ENCODE peak calls at places on chromosomes 5 and 9, in six cellular contexts. Y is posterior vena cava, K is T-helper 9 cell, X is mesendoderm, U is AG08395, A is fibroblast of the aortic adventitia. L is an unnamed sample.

GRCh38 chr5:146813748-146814147 is 64.8 kb downstream of the PPP2R2B start:
- DNase-seq in Y (no peak), K (no peak), X (no peak), U (no peak), A (no peak), L (no peak)

GRCh38 chr9:109918359-109919163 is 138.6 kb downstream of the PALM2AKAP2 start:
- DNase-seq in Y (no peak), K (no peak), X (no peak), U (no peak), A (no peak), L (peak)

GRCh38 chr9:79382044-79382443 is 189.7 kb upstream of the TLE4 start:
- DNase-seq in Y (no peak), K (no peak), X (peak), U (no peak), A (no peak), L (no peak)

GRCh38 chr5:66960373-66961137 is 236.0 kb downstream of the CD180 start:
- DNase-seq in Y (no peak), K (no peak), X (peak), U (peak), A (peak), L (no peak)

GRCh38 chr9:104339692-104340091 is 164.4 kb upstream of the OR13F1 start:
- DNase-seq in Y (no peak), K (no peak), X (no peak), U (no peak), A (peak), L (no peak)

GRCh38 chr9:117624106-117624505 is 80.1 kb upstream of the TLR4 start:
- DNase-seq in Y (no peak), K (no peak), X (no peak), U (no peak), A (no peak), L (no peak)

GRCh38 chr9:88187631-88188030 is 49.4 kb upstream of the SPATA31C2 start:
- DNase-seq in Y (no peak), K (no peak), X (no peak), U (peak), A (peak), L (no peak)

GRCh38 chr5:91016954-91017690 is 366.0 kb downstream of the ARRDC3 start:
- DNase-seq in Y (no peak), K (no peak), X (no peak), U (peak), A (no peak), L (no peak)

GRCh38 chr9:31908158-31908890 is 476.1 kb upstream of the ACO1 start:
- DNase-seq in Y (no peak), K (no peak), X (no peak), U (no peak), A (no peak), L (no peak)

GRCh38 chr9:84736076-84736475 is 66.5 kb downstream of the NTRK2 start:
- DNase-seq in Y (no peak), K (no peak), X (peak), U (no peak), A (no peak), L (no peak)

GRCh38 chr5:172745836-172746235 is 25.2 kb downstream of the DUSP1 start:
- DNase-seq in Y (no peak), K (no peak), X (no peak), U (no peak), A (no peak), L (no peak)

GRCh38 chr5:147819371-147819770 is 12.1 kb downstream of the SPINK1 start:
- DNase-seq in Y (no peak), K (no peak), X (no peak), U (no peak), A (no peak), L (no peak)

GRCh38 chr5:38871790-38872551 is 26.2 kb downstream of the OSMR start:
- DNase-seq in Y (no peak), K (no peak), X (peak), U (peak), A (peak), L (no peak)

L was measured in activated T-helper 1 cell treated with anti-CD3 and anti-CD28 coated beads, Interleukin-12 subunit alpha, Interleukin-12 subunit beta, Interleukin-2, Interleukin-4 antibody, amounts not matched to agents 30 ng/mL and 10 ng/mL and 1 ng/mL, durations not matched to agents 14 hours and 24 hours and 36 hours.